ENCODE peak calls at places on chromosomes 3 and 15, in six cellular contexts. T is NAMALWA, P is body of pancreas, X is HFFc6, H is RCC 7860, U is heart right ventricle. I is an unnamed sample.

GRCh38 chr3:194259982-194260856 is 90.9 kb downstream of the CPN2 start:
- DNase-seq in T (no peak), P (peak), X (no peak), H (no peak), U (no peak), I (no peak)

GRCh38 chr3:132550579-132551305 is 46.3 kb upstream of the ACKR4 start:
- DNase-seq in T (no peak), P (peak), X (no peak), H (no peak), U (no peak), I (no peak)

GRCh38 chr15:31993062-31993461 is 37.3 kb upstream of the CHRNA7 start:
- DNase-seq in T (no peak), P (no peak), X (no peak), H (no peak), U (no peak), I (no peak)

GRCh38 chr3:189863031-189863430 is 231.8 kb downstream of the TP63 start:
- DNase-seq in T (no peak), P (peak), X (no peak), H (no peak), U (peak), I (no peak)

GRCh38 chr3:128946411-128946810 is 47.5 kb downstream of the CFAP92 start:
- DNase-seq in T (no peak), P (no peak), X (peak), H (no peak), U (no peak), I (no peak)

GRCh38 chr3:134487406-134487805 is 1.5 kb downstream of the CEP63 start:
- DNase-seq in T (peak), P (peak), X (no peak), H (no peak), U (no peak), I (no peak)

GRCh38 chr3:180961087-180961486 is 28.4 kb downstream of the DNAJC19 start:
- DNase-seq in T (peak), P (no peak), X (no peak), H (no peak), U (no peak), I (no peak)

GRCh38 chr15:93126496-93127083 is 37.6 kb upstream of the RGMA start:
- DNase-seq in T (no peak), P (peak), X (no peak), H (no peak), U (peak), I (no peak)

GRCh38 chr15:72166716-72167417 is 30.7 kb downstream of the GRAMD2A start:
- DNase-seq in T (no peak), P (no peak), X (no peak), H (no peak), U (no peak), I (no peak)

GRCh38 chr3:148309390-148310035 is 388.2 kb upstream of the AGTR1 start:
- DNase-seq in T (peak), P (peak), X (peak), H (no peak), U (no peak), I (peak)